ENCODE peak calls at places on chromosomes 1 and 21, in seven cellular contexts. One of them, this sample, is unnamed.

GRCh38 chr1:2452583-2453315 is 23.3 kb upstream of the PLCH2 start:
- DNase-seq in memory B cell: no peak
- DNase-seq in midbrain: peak; percentile 86
- DNase-seq in ureter: no peak
- DNase-seq in mesenteric fat pad: no peak
- DNase-seq in GM23248: no peak
- DNase-seq in fibroblast of villous mesenchyme: no peak
- DNase-seq in this sample: no peak

GRCh38 chr1:202802998-202803932 is 5.0 kb downstream of the KDM5B start:
- DNase-seq in memory B cell: no peak
- DNase-seq in midbrain: no peak
- DNase-seq in ureter: no peak
- DNase-seq in mesenteric fat pad: no peak
- DNase-seq in GM23248: peak; percentile 84
- DNase-seq in fibroblast of villous mesenchyme: peak; percentile 58
- DNase-seq in this sample: peak; percentile 54

GRCh38 chr1:163361123-163361934 is 39.6 kb downstream of the NUF2 start:
- DNase-seq in memory B cell: no peak
- DNase-seq in midbrain: peak; percentile 47
- DNase-seq in ureter: no peak
- DNase-seq in mesenteric fat pad: no peak
- DNase-seq in GM23248: peak; percentile 26
- DNase-seq in fibroblast of villous mesenchyme: peak; percentile 6
- DNase-seq in this sample: peak; percentile 27

GRCh38 chr21:44800103-44800502 is 1.5 kb downstream of the UBE2G2 start:
- DNase-seq in memory B cell: no peak
- DNase-seq in midbrain: no peak
- DNase-seq in ureter: no peak
- DNase-seq in mesenteric fat pad: no peak
- DNase-seq in GM23248: peak; percentile 82
- DNase-seq in fibroblast of villous mesenchyme: peak; percentile 76
- DNase-seq in this sample: no peak

GRCh38 chr1:18581420-18581880 is 49.2 kb upstream of the PAX7 start:
- DNase-seq in memory B cell: no peak
- DNase-seq in midbrain: no peak
- DNase-seq in ureter: no peak
- DNase-seq in mesenteric fat pad: no peak
- DNase-seq in GM23248: peak; percentile 40
- DNase-seq in fibroblast of villous mesenchyme: no peak
- DNase-seq in this sample: peak; percentile 30

GRCh38 chr1:32454726-32455125 is 10.1 kb upstream of the ZBTB8B start:
- DNase-seq in memory B cell: no peak
- DNase-seq in midbrain: peak; percentile 5
- DNase-seq in ureter: no peak
- DNase-seq in mesenteric fat pad: no peak
- DNase-seq in GM23248: peak; percentile 9
- DNase-seq in fibroblast of villous mesenchyme: no peak
- DNase-seq in this sample: peak; percentile 47

GRCh38 chr1:28112388-28113311 is 24.2 kb upstream of the EYA3 start:
- DNase-seq in memory B cell: no peak
- DNase-seq in midbrain: peak; percentile 40
- DNase-seq in ureter: no peak
- DNase-seq in mesenteric fat pad: no peak
- DNase-seq in GM23248: peak; percentile 77
- DNase-seq in fibroblast of villous mesenchyme: peak; percentile 33
- DNase-seq in this sample: peak; percentile 99

GRCh38 chr1:13908128-13908527 is 208.1 kb downstream of the PRDM2 start:
- DNase-seq in memory B cell: no peak
- DNase-seq in midbrain: no peak
- DNase-seq in ureter: no peak
- DNase-seq in mesenteric fat pad: no peak
- DNase-seq in GM23248: no peak
- DNase-seq in fibroblast of villous mesenchyme: no peak
- DNase-seq in this sample: no peak

GRCh38 chr1:222369148-222369547 is 178.8 kb downstream of the HHIPL2 start:
- DNase-seq in memory B cell: no peak
- DNase-seq in midbrain: no peak
- DNase-seq in ureter: no peak
- DNase-seq in mesenteric fat pad: no peak
- DNase-seq in GM23248: no peak
- DNase-seq in fibroblast of villous mesenchyme: no peak
- DNase-seq in this sample: no peak

GRCh38 chr1:204483791-204484190 is 10.8 kb downstream of the PIK3C2B start:
- DNase-seq in memory B cell: no peak
- DNase-seq in midbrain: no peak
- DNase-seq in ureter: no peak
- DNase-seq in mesenteric fat pad: no peak
- DNase-seq in GM23248: no peak
- DNase-seq in fibroblast of villous mesenchyme: no peak
- DNase-seq in this sample: no peak

GRCh38 chr1:2152914-2153313 is 41.7 kb downstream of the FAAP20 start:
- DNase-seq in memory B cell: no peak
- DNase-seq in midbrain: no peak
- DNase-seq in ureter: no peak
- DNase-seq in mesenteric fat pad: no peak
- DNase-seq in GM23248: no peak
- DNase-seq in fibroblast of villous mesenchyme: no peak
- DNase-seq in this sample: no peak

GRCh38 chr1:3869751-3870301 is 12.6 kb downstream of the DFFB start:
- DNase-seq in memory B cell: no peak
- DNase-seq in midbrain: no peak
- DNase-seq in ureter: no peak
- DNase-seq in mesenteric fat pad: no peak
- DNase-seq in GM23248: no peak
- DNase-seq in fibroblast of villous mesenchyme: peak; percentile 40
- DNase-seq in this sample: no peak

GRCh38 chr1:202221911-202222909 is 28.6 kb downstream of the LGR6 start:
- DNase-seq in memory B cell: no peak
- DNase-seq in midbrain: no peak
- DNase-seq in ureter: peak; percentile 69
- DNase-seq in mesenteric fat pad: no peak
- DNase-seq in GM23248: no peak
- DNase-seq in fibroblast of villous mesenchyme: no peak
- DNase-seq in this sample: peak; percentile 63

GRCh38 chr1:66000033-66000637 is 207.4 kb downstream of the PDE4B start:
- DNase-seq in memory B cell: no peak
- DNase-seq in midbrain: no peak
- DNase-seq in ureter: no peak
- DNase-seq in mesenteric fat pad: no peak
- DNase-seq in GM23248: peak; percentile 35
- DNase-seq in fibroblast of villous mesenchyme: no peak
- DNase-seq in this sample: no peak

GRCh38 chr1:30446100-30446499 is 277.3 kb downstream of the MATN1 start:
- DNase-seq in memory B cell: no peak
- DNase-seq in midbrain: no peak
- DNase-seq in ureter: no peak
- DNase-seq in mesenteric fat pad: peak; percentile 59
- DNase-seq in GM23248: no peak
- DNase-seq in fibroblast of villous mesenchyme: no peak
- DNase-seq in this sample: no peak

GRCh38 chr1:38152351-38153082 is 105.9 kb upstream of the POU3F1 start:
- DNase-seq in memory B cell: no peak
- DNase-seq in midbrain: no peak
- DNase-seq in ureter: no peak
- DNase-seq in mesenteric fat pad: no peak
- DNase-seq in GM23248: no peak
- DNase-seq in fibroblast of villous mesenchyme: no peak
- DNase-seq in this sample: peak; percentile 13

GRCh38 chr1:54323324-54323739 is 82.9 kb downstream of the SSBP3 start:
- DNase-seq in memory B cell: no peak
- DNase-seq in midbrain: no peak
- DNase-seq in ureter: no peak
- DNase-seq in mesenteric fat pad: no peak
- DNase-seq in GM23248: no peak
- DNase-seq in fibroblast of villous mesenchyme: no peak
- DNase-seq in this sample: no peak

GRCh38 chr1:30416221-30416820 is 307.1 kb downstream of the MATN1 start:
- DNase-seq in memory B cell: no peak
- DNase-seq in midbrain: no peak
- DNase-seq in ureter: peak; percentile 23
- DNase-seq in mesenteric fat pad: no peak
- DNase-seq in GM23248: no peak
- DNase-seq in fibroblast of villous mesenchyme: no peak
- DNase-seq in this sample: no peak

GRCh38 chr21:34936299-34936698 is 112.8 kb downstream of the RUNX1 start:
- DNase-seq in memory B cell: no peak
- DNase-seq in midbrain: no peak
- DNase-seq in ureter: no peak
- DNase-seq in mesenteric fat pad: no peak
- DNase-seq in GM23248: no peak
- DNase-seq in fibroblast of villous mesenchyme: no peak
- DNase-seq in this sample: no peak

GRCh38 chr1:163436133-163436532 is 114.4 kb downstream of the NUF2 start:
- DNase-seq in memory B cell: no peak
- DNase-seq in midbrain: no peak
- DNase-seq in ureter: no peak
- DNase-seq in mesenteric fat pad: no peak
- DNase-seq in GM23248: no peak
- DNase-seq in fibroblast of villous mesenchyme: no peak
- DNase-seq in this sample: no peak

GRCh38 chr1:220579317-220579716 is 51.4 kb downstream of the MARK1 start:
- DNase-seq in memory B cell: no peak
- DNase-seq in midbrain: no peak
- DNase-seq in ureter: no peak
- DNase-seq in mesenteric fat pad: no peak
- DNase-seq in GM23248: no peak
- DNase-seq in fibroblast of villous mesenchyme: no peak
- DNase-seq in this sample: no peak

GRCh38 chr1:246181244-246181643 is 325.8 kb downstream of the SMYD3 start:
- DNase-seq in memory B cell: no peak
- DNase-seq in midbrain: no peak
- DNase-seq in ureter: no peak
- DNase-seq in mesenteric fat pad: no peak
- DNase-seq in GM23248: no peak
- DNase-seq in fibroblast of villous mesenchyme: no peak
- DNase-seq in this sample: no peak

GRCh38 chr1:85612704-85613361 is 32.3 kb downstream of the CCN1 start:
- DNase-seq in memory B cell: no peak
- DNase-seq in midbrain: no peak
- DNase-seq in ureter: no peak
- DNase-seq in mesenteric fat pad: no peak
- DNase-seq in GM23248: peak; percentile 86
- DNase-seq in fibroblast of villous mesenchyme: peak; percentile 92
- DNase-seq in this sample: peak; percentile 95

GRCh38 chr1:87805661-87806376 is 477.1 kb downstream of the LMO4 start:
- DNase-seq in memory B cell: no peak
- DNase-seq in midbrain: no peak
- DNase-seq in ureter: no peak
- DNase-seq in mesenteric fat pad: no peak
- DNase-seq in GM23248: peak; percentile 63
- DNase-seq in fibroblast of villous mesenchyme: peak; percentile 92
- DNase-seq in this sample: peak; percentile 76

GRCh38 chr1:218616681-218617080 is 271.5 kb downstream of the TGFB2 start:
- DNase-seq in memory B cell: no peak
- DNase-seq in midbrain: no peak
- DNase-seq in ureter: no peak
- DNase-seq in mesenteric fat pad: no peak
- DNase-seq in GM23248: no peak
- DNase-seq in fibroblast of villous mesenchyme: no peak
- DNase-seq in this sample: peak; percentile 69

GRCh38 chr1:86619313-86619712 is 72.4 kb downstream of the CLCA4 start:
- DNase-seq in memory B cell: no peak
- DNase-seq in midbrain: no peak
- DNase-seq in ureter: no peak
- DNase-seq in mesenteric fat pad: no peak
- DNase-seq in GM23248: no peak
- DNase-seq in fibroblast of villous mesenchyme: no peak
- DNase-seq in this sample: no peak

GRCh38 chr1:228860911-228861829 is 125.9 kb downstream of the RHOU start:
- DNase-seq in memory B cell: no peak
- DNase-seq in midbrain: no peak
- DNase-seq in ureter: peak; percentile 56
- DNase-seq in mesenteric fat pad: no peak
- DNase-seq in GM23248: peak; percentile 92
- DNase-seq in fibroblast of villous mesenchyme: peak; percentile 74
- DNase-seq in this sample: peak; percentile 88

GRCh38 chr1:43590389-43590788 is 59.6 kb upstream of the KDM4A start:
- DNase-seq in memory B cell: no peak
- DNase-seq in midbrain: no peak
- DNase-seq in ureter: no peak
- DNase-seq in mesenteric fat pad: no peak
- DNase-seq in GM23248: no peak
- DNase-seq in fibroblast of villous mesenchyme: no peak
- DNase-seq in this sample: no peak

GRCh38 chr1:226335653-226336052 is 26.7 kb upstream of the LIN9 start:
- DNase-seq in memory B cell: no peak
- DNase-seq in midbrain: no peak
- DNase-seq in ureter: no peak
- DNase-seq in mesenteric fat pad: no peak
- DNase-seq in GM23248: no peak
- DNase-seq in fibroblast of villous mesenchyme: no peak
- DNase-seq in this sample: no peak